ENCODE peak calls at places on chromosomes 5 and 9, in six cellular contexts. P is ureter; R is cardiac muscle cell; S is cortex of kidney; L is stimulated activated CD4-positive, alpha-beta T cell treated with anti-CD3 and anti-CD28 coated beads, Interleukin-2, amount 100 ng/mL, for 48 hours; D is astrocyte of the hippocampus. J is an unnamed sample.

GRCh38 chr5:136028782-136029742 is at the start of gene TGFBI:
- DNase-seq in S (no peak), P (peak), L (no peak), R (peak), D (peak), J (no peak)

GRCh38 chr9:101376117-101376866 is 8.5 kb downstream of the BAAT start:
- DNase-seq in R (peak), S (no peak), P (no peak), D (peak), L (no peak), J (no peak)

GRCh38 chr5:56279979-56280378 is 46.8 kb upstream of the ANKRD55 start:
- DNase-seq in D (peak), S (no peak), L (no peak), R (peak), P (no peak), J (no peak)

GRCh38 chr9:134594376-134594941 is 47.1 kb upstream of the COL5A1 start:
- DNase-seq in D (no peak), L (no peak), P (no peak), R (no peak), S (no peak), J (no peak)

GRCh38 chr5:31412324-31412723 is 119.6 kb downstream of the DROSHA start:
- DNase-seq in D (no peak), L (no peak), R (peak), P (no peak), S (no peak), J (no peak)

GRCh38 chr5:135835766-135836165 is 1.3 kb downstream of the SLC25A48 start:
- DNase-seq in L (no peak), S (no peak), P (peak), R (no peak), D (no peak), J (no peak)

GRCh38 chr9:130073373-130073772 is 19.7 kb downstream of the GPR107 start:
- DNase-seq in S (no peak), D (peak), P (no peak), R (peak), L (no peak), J (no peak)

GRCh38 chr5:37867634-37868033 is 27.8 kb upstream of the GDNF start:
- DNase-seq in D (peak), R (peak), P (no peak), S (no peak), L (no peak), J (no peak)

GRCh38 chr5:159916841-159917761 is 819 bp downstream of the ADRA1B start:
- DNase-seq in S (no peak), L (no peak), D (no peak), R (no peak), P (no peak), J (no peak)

GRCh38 chr5:368162-369084 is 46.9 kb downstream of the AHRR start:
- DNase-seq in P (peak), D (no peak), R (peak), S (no peak), L (no peak), J (no peak)

GRCh38 chr9:2260401-2261306 is 245.5 kb downstream of the SMARCA2 start:
- DNase-seq in S (no peak), D (peak), P (no peak), R (peak), L (no peak), J (no peak)

GRCh38 chr9:134686896-134687295 is 45.3 kb downstream of the COL5A1 start:
- DNase-seq in R (no peak), D (no peak), P (no peak), S (no peak), L (no peak), J (no peak)

GRCh38 chr9:108099854-108100253 is 610.3 kb upstream of the KLF4 start:
- DNase-seq in S (no peak), R (no peak), L (no peak), D (no peak), P (no peak), J (no peak)

GRCh38 chr5:65623482-65623881 is 651 bp downstream of the TRIM23 start:
- DNase-seq in P (no peak), L (no peak), D (no peak), R (no peak), S (no peak), J (no peak)

GRCh38 chr5:174816858-174817257 is 92.5 kb downstream of the MSX2 start:
- DNase-seq in R (no peak), D (no peak), S (no peak), L (no peak), P (no peak), J (no peak)

GRCh38 chr5:132289097-132289496 is 5.1 kb upstream of the SLC22A4 start:
- DNase-seq in P (no peak), D (no peak), L (no peak), S (no peak), R (peak), J (no peak)

GRCh38 chr5:34657550-34657921 is 1.4 kb downstream of the RAI14 start:
- DNase-seq in L (no peak), R (peak), S (no peak), P (no peak), D (peak), J (no peak)

GRCh38 chr9:135533093-135533492 is 11.9 kb downstream of the LCN1 start:
- DNase-seq in L (no peak), P (no peak), S (no peak), D (no peak), R (no peak), J (no peak)